ENCODE peak calls at places on chromosomes 7 and 10, in ten cellular contexts. One of them, this sample, is unnamed.

GRCh38 chr10:80281292-80281691 is 8.2 kb downstream of the MAT1A start:
- DNase-seq in neural progenitor cell: no peak
- DNase-seq in MG63: no peak
- DNase-seq in CD8-positive, alpha-beta T cell: no peak
- DNase-seq in Panc1: no peak
- DNase-seq in lower leg skin: no peak
- DNase-seq in epithelial cell of esophagus: no peak
- DNase-seq in GM23248: no peak
- DNase-seq in OCI-LY7: no peak
- DNase-seq in aorta: no peak
- DNase-seq in this sample: no peak

GRCh38 chr7:80240265-80241025 is 105.8 kb downstream of the GNAI1 start:
- DNase-seq in neural progenitor cell: no peak
- DNase-seq in MG63: no peak
- DNase-seq in CD8-positive, alpha-beta T cell: no peak
- DNase-seq in Panc1: no peak
- DNase-seq in lower leg skin: no peak
- DNase-seq in epithelial cell of esophagus: no peak
- DNase-seq in GM23248: no peak
- DNase-seq in OCI-LY7: no peak
- DNase-seq in aorta: no peak
- DNase-seq in this sample: peak

GRCh38 chr7:15628876-15629275 is 57.6 kb downstream of the MEOX2 start:
- DNase-seq in neural progenitor cell: no peak
- DNase-seq in MG63: no peak
- DNase-seq in CD8-positive, alpha-beta T cell: no peak
- DNase-seq in Panc1: no peak
- DNase-seq in lower leg skin: no peak
- DNase-seq in epithelial cell of esophagus: peak
- DNase-seq in GM23248: peak
- DNase-seq in OCI-LY7: no peak
- DNase-seq in aorta: no peak
- DNase-seq in this sample: no peak

GRCh38 chr7:21028990-21029337 is 242.3 kb upstream of the SP8 start:
- DNase-seq in neural progenitor cell: peak
- DNase-seq in MG63: no peak
- DNase-seq in CD8-positive, alpha-beta T cell: no peak
- DNase-seq in Panc1: no peak
- DNase-seq in lower leg skin: no peak
- DNase-seq in epithelial cell of esophagus: no peak
- DNase-seq in GM23248: no peak
- DNase-seq in OCI-LY7: no peak
- DNase-seq in aorta: no peak
- DNase-seq in this sample: no peak

GRCh38 chr10:51907342-51907741 is 207.9 kb upstream of the CSTF2T start:
- DNase-seq in neural progenitor cell: no peak
- DNase-seq in MG63: no peak
- DNase-seq in CD8-positive, alpha-beta T cell: no peak
- DNase-seq in Panc1: no peak
- DNase-seq in lower leg skin: no peak
- DNase-seq in epithelial cell of esophagus: no peak
- DNase-seq in GM23248: no peak
- DNase-seq in OCI-LY7: no peak
- DNase-seq in aorta: no peak
- DNase-seq in this sample: no peak

GRCh38 chr7:79293655-79294142 is 159.8 kb downstream of the MAGI2 start:
- DNase-seq in neural progenitor cell: no peak
- DNase-seq in MG63: no peak
- DNase-seq in CD8-positive, alpha-beta T cell: no peak
- DNase-seq in Panc1: peak
- DNase-seq in lower leg skin: no peak
- DNase-seq in epithelial cell of esophagus: peak
- DNase-seq in GM23248: no peak
- DNase-seq in OCI-LY7: no peak
- DNase-seq in aorta: no peak
- DNase-seq in this sample: no peak

GRCh38 chr10:62261666-62262065 is 7.0 kb downstream of the RTKN2 start:
- DNase-seq in neural progenitor cell: no peak
- DNase-seq in MG63: no peak
- DNase-seq in CD8-positive, alpha-beta T cell: no peak
- DNase-seq in Panc1: no peak
- DNase-seq in lower leg skin: no peak
- DNase-seq in epithelial cell of esophagus: no peak
- DNase-seq in GM23248: peak
- DNase-seq in OCI-LY7: no peak
- DNase-seq in aorta: no peak
- DNase-seq in this sample: no peak

GRCh38 chr7:100671353-100672327 is 1.9 kb upstream of the GNB2 start:
- DNase-seq in neural progenitor cell: no peak
- DNase-seq in MG63: no peak
- DNase-seq in CD8-positive, alpha-beta T cell: no peak
- DNase-seq in Panc1: no peak
- DNase-seq in lower leg skin: no peak
- DNase-seq in epithelial cell of esophagus: no peak
- DNase-seq in GM23248: no peak
- DNase-seq in OCI-LY7: no peak
- DNase-seq in aorta: no peak
- DNase-seq in this sample: no peak

GRCh38 chr10:113126506-113127192 is 176.6 kb downstream of the TCF7L2 start:
- DNase-seq in neural progenitor cell: peak
- DNase-seq in MG63: peak
- DNase-seq in CD8-positive, alpha-beta T cell: peak
- DNase-seq in Panc1: peak
- DNase-seq in lower leg skin: peak
- DNase-seq in epithelial cell of esophagus: peak
- DNase-seq in GM23248: peak
- DNase-seq in OCI-LY7: no peak
- DNase-seq in aorta: peak
- DNase-seq in this sample: no peak
- H3K4me3 ChIP-seq in neural progenitor cell: peak
- H3K4me3 ChIP-seq in MG63: peak
- H3K4me3 ChIP-seq in CD8-positive, alpha-beta T cell: no peak
- H3K4me3 ChIP-seq in Panc1: peak
- H3K4me3 ChIP-seq in lower leg skin: no peak
- H3K4me3 ChIP-seq in epithelial cell of esophagus: peak
- H3K4me3 ChIP-seq in GM23248: peak
- H3K4me3 ChIP-seq in OCI-LY7: no peak
- H3K4me3 ChIP-seq in aorta: peak
- H3K4me3 ChIP-seq in this sample: no peak

GRCh38 chr10:124918906-124919305 is 23.0 kb upstream of the ZRANB1 start:
- DNase-seq in neural progenitor cell: no peak
- DNase-seq in MG63: no peak
- DNase-seq in CD8-positive, alpha-beta T cell: no peak
- DNase-seq in Panc1: no peak
- DNase-seq in lower leg skin: no peak
- DNase-seq in epithelial cell of esophagus: no peak
- DNase-seq in GM23248: peak
- DNase-seq in OCI-LY7: no peak
- DNase-seq in aorta: no peak
- DNase-seq in this sample: no peak
- H3K4me3 ChIP-seq in neural progenitor cell: peak
- H3K4me3 ChIP-seq in MG63: peak
- H3K4me3 ChIP-seq in CD8-positive, alpha-beta T cell: no peak
- H3K4me3 ChIP-seq in Panc1: peak
- H3K4me3 ChIP-seq in lower leg skin: no peak
- H3K4me3 ChIP-seq in epithelial cell of esophagus: peak
- H3K4me3 ChIP-seq in GM23248: peak
- H3K4me3 ChIP-seq in OCI-LY7: peak
- H3K4me3 ChIP-seq in aorta: peak
- H3K4me3 ChIP-seq in this sample: peak

GRCh38 chr7:138573741-138574140 is 113.7 kb downstream of the TRIM24 start:
- DNase-seq in neural progenitor cell: no peak
- DNase-seq in MG63: no peak
- DNase-seq in CD8-positive, alpha-beta T cell: no peak
- DNase-seq in Panc1: no peak
- DNase-seq in lower leg skin: no peak
- DNase-seq in epithelial cell of esophagus: no peak
- DNase-seq in GM23248: no peak
- DNase-seq in OCI-LY7: no peak
- DNase-seq in aorta: no peak
- DNase-seq in this sample: no peak

GRCh38 chr7:138565451-138566114 is 105.5 kb downstream of the TRIM24 start:
- DNase-seq in neural progenitor cell: peak
- DNase-seq in MG63: no peak
- DNase-seq in CD8-positive, alpha-beta T cell: no peak
- DNase-seq in Panc1: no peak
- DNase-seq in lower leg skin: no peak
- DNase-seq in epithelial cell of esophagus: peak
- DNase-seq in GM23248: peak
- DNase-seq in OCI-LY7: peak
- DNase-seq in aorta: no peak
- DNase-seq in this sample: no peak

GRCh38 chr7:138570715-138571114 is 110.7 kb downstream of the TRIM24 start:
- DNase-seq in neural progenitor cell: no peak
- DNase-seq in MG63: no peak
- DNase-seq in CD8-positive, alpha-beta T cell: no peak
- DNase-seq in Panc1: no peak
- DNase-seq in lower leg skin: no peak
- DNase-seq in epithelial cell of esophagus: no peak
- DNase-seq in GM23248: no peak
- DNase-seq in OCI-LY7: no peak
- DNase-seq in aorta: no peak
- DNase-seq in this sample: no peak

GRCh38 chr7:138568655-138569054 is 108.6 kb downstream of the TRIM24 start:
- DNase-seq in neural progenitor cell: no peak
- DNase-seq in MG63: no peak
- DNase-seq in CD8-positive, alpha-beta T cell: no peak
- DNase-seq in Panc1: no peak
- DNase-seq in lower leg skin: no peak
- DNase-seq in epithelial cell of esophagus: no peak
- DNase-seq in GM23248: no peak
- DNase-seq in OCI-LY7: no peak
- DNase-seq in aorta: no peak
- DNase-seq in this sample: no peak

DNA sequence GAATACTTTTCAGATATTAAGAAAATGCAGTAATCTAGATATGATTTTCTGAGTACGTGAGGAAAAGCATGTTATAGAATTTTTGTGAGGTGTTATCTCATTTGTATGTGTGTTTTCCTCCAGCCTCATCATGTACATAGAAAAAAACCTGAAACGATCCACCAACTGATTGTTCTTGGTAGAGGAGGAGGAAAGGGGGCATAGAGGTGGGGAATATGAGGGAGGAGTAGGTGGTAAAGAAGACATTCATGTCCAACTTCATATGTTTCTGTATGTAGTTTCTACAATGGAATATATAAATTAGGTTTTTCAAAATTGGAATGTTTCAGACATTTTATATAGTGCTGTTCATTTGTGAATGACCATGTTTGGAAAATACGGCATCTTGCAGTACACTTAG is 109.4 kb downstream of the TRIM24 start:
- DNase-seq in neural progenitor cell: no peak
- DNase-seq in MG63: no peak
- DNase-seq in CD8-positive, alpha-beta T cell: no peak
- DNase-seq in Panc1: no peak
- DNase-seq in lower leg skin: no peak
- DNase-seq in epithelial cell of esophagus: no peak
- DNase-seq in GM23248: no peak
- DNase-seq in OCI-LY7: no peak
- DNase-seq in aorta: no peak
- DNase-seq in this sample: no peak
- H3K4me3 ChIP-seq in neural progenitor cell: no peak
- H3K4me3 ChIP-seq in MG63: no peak
- H3K4me3 ChIP-seq in CD8-positive, alpha-beta T cell: no peak
- H3K4me3 ChIP-seq in Panc1: no peak
- H3K4me3 ChIP-seq in lower leg skin: no peak
- H3K4me3 ChIP-seq in epithelial cell of esophagus: no peak
- H3K4me3 ChIP-seq in GM23248: no peak
- H3K4me3 ChIP-seq in OCI-LY7: no peak
- H3K4me3 ChIP-seq in aorta: no peak
- H3K4me3 ChIP-seq in this sample: no peak

GRCh38 chr7:27134392-27134791 is 3.8 kb upstream of the HOXA4 start:
- DNase-seq in neural progenitor cell: no peak
- DNase-seq in MG63: peak
- DNase-seq in CD8-positive, alpha-beta T cell: no peak
- DNase-seq in Panc1: no peak
- DNase-seq in lower leg skin: peak
- DNase-seq in epithelial cell of esophagus: peak
- DNase-seq in GM23248: peak
- DNase-seq in OCI-LY7: no peak
- DNase-seq in aorta: no peak
- DNase-seq in this sample: no peak

GRCh38 chr7:27131390-27131819 is 848 bp upstream of the HOXA4 start:
- DNase-seq in neural progenitor cell: no peak
- DNase-seq in MG63: no peak
- DNase-seq in CD8-positive, alpha-beta T cell: no peak
- DNase-seq in Panc1: no peak
- DNase-seq in lower leg skin: no peak
- DNase-seq in epithelial cell of esophagus: no peak
- DNase-seq in GM23248: peak
- DNase-seq in OCI-LY7: no peak
- DNase-seq in aorta: no peak
- DNase-seq in this sample: no peak

GRCh38 chr7:27132978-27133377 is 2.4 kb upstream of the HOXA4 start:
- DNase-seq in neural progenitor cell: no peak
- DNase-seq in MG63: no peak
- DNase-seq in CD8-positive, alpha-beta T cell: no peak
- DNase-seq in Panc1: no peak
- DNase-seq in lower leg skin: no peak
- DNase-seq in epithelial cell of esophagus: no peak
- DNase-seq in GM23248: no peak
- DNase-seq in OCI-LY7: no peak
- DNase-seq in aorta: no peak
- DNase-seq in this sample: no peak

GRCh38 chr7:27132214-27132613 is 1.7 kb upstream of the HOXA4 start:
- DNase-seq in neural progenitor cell: no peak
- DNase-seq in MG63: no peak
- DNase-seq in CD8-positive, alpha-beta T cell: no peak
- DNase-seq in Panc1: no peak
- DNase-seq in lower leg skin: no peak
- DNase-seq in epithelial cell of esophagus: no peak
- DNase-seq in GM23248: no peak
- DNase-seq in OCI-LY7: no peak
- DNase-seq in aorta: no peak
- DNase-seq in this sample: no peak

DNA sequence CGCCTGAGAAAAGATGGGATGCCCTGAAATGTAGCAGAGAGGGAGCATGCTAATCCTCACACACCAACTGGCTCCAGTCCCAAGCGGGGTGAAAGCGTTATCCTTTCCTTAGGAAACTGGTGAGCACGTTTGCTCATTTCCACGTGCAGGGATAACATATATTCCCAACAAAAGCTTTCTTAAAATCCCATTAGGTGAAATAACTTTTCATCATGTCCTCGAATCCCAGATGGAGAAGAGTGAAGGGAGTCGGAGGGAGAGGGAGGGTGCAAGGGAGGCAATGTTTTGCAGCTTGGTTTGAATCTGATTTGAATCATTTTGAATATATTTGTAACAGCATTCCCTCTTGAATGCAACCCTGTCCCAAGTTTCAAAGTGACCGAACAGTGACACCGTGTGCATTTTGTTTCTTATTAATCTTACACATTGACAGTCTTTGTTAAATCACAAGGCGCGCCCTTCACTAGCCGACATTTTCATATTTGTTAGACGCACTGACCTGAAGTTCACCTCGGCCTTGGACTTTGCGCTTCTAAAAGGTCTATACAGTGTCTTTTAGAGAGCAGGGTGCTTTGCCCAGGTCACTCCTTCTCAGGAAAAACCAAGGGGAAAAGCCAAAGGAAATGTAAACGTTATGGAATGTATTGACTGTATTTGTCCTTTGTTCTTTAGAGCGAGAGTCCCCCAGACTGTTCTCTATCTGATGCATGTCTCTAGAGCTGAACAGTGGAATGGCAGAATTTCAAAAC is 3.0 kb upstream of the HOXA4 start:
- DNase-seq in neural progenitor cell: no peak
- DNase-seq in MG63: no peak
- DNase-seq in CD8-positive, alpha-beta T cell: no peak
- DNase-seq in Panc1: no peak
- DNase-seq in lower leg skin: peak
- DNase-seq in epithelial cell of esophagus: no peak
- DNase-seq in GM23248: no peak
- DNase-seq in OCI-LY7: no peak
- DNase-seq in aorta: no peak
- DNase-seq in this sample: no peak
- H3K4me3 ChIP-seq in neural progenitor cell: no peak
- H3K4me3 ChIP-seq in MG63: no peak
- H3K4me3 ChIP-seq in CD8-positive, alpha-beta T cell: no peak
- H3K4me3 ChIP-seq in Panc1: peak
- H3K4me3 ChIP-seq in lower leg skin: no peak
- H3K4me3 ChIP-seq in epithelial cell of esophagus: no peak
- H3K4me3 ChIP-seq in GM23248: peak
- H3K4me3 ChIP-seq in OCI-LY7: no peak
- H3K4me3 ChIP-seq in aorta: no peak
- H3K4me3 ChIP-seq in this sample: no peak